ENCODE peak calls at places on chromosome X, in seven cellular contexts. Y is spleen; F is PC-9; S is GM12878; A is cardiac muscle cell; Z is upper lobe of left lung; C is CD8-positive, alpha-beta T cell. I is an unnamed sample. For H3K36me3, the result is how much of the 10 kb centered on the place peaks cover.

GRCh38 chrX:145817299-145817665 is 347 bp upstream of the SLITRK2 start:
- DNase-seq in Y (no peak), S (no peak), A (peak), F (no peak), Z (no peak), C (no peak), I (no peak)

GRCh38 chrX:70219938-70220764 is 14.3 kb upstream of the AWAT1 start:
- DNase-seq in Z (no peak), A (peak), C (no peak), F (peak), Y (no peak), S (no peak), I (peak)

GRCh38 chrX:44675364-44676024 is 132.8 kb upstream of the FUNDC1 start:
- DNase-seq in S (no peak), Y (no peak), A (peak), F (no peak), C (no peak), Z (no peak), I (no peak)

GRCh38 chrX:150693782-150694574 is 782 bp downstream of the MTMR1 start:
- DNase-seq in S (no peak), F (peak), C (peak), Y (peak), A (peak), Z (peak), I (peak)

GRCh38 chrX:49162620-49163019 is at the start of gene MAGIX:
- DNase-seq in S (no peak), F (no peak), C (no peak), Y (peak), Z (no peak), A (no peak), I (no peak)

GRCh38 chrX:72057331-72057730 is 74.4 kb downstream of the RTL5 start:
- DNase-seq in Y (no peak), Z (peak), S (no peak), A (peak), F (no peak), C (no peak), I (no peak)

GRCh38 chrX:140091276-140091886 is 126.1 kb upstream of the CXorf66 start:
- DNase-seq in C (no peak), A (peak), S (no peak), Y (peak), F (no peak), Z (peak), I (no peak)

GRCh38 chrX:41906515-41907165 is 16.7 kb downstream of the CASK start:
- DNase-seq in C (no peak), Z (no peak), F (peak), S (no peak), Y (no peak), A (peak), I (no peak)

GRCh38 chrX:5113128-5113527 is 1115.5 kb downstream of the NLGN4X start:
- DNase-seq in Z (no peak), A (no peak), Y (no peak), F (peak), S (no peak), C (no peak), I (no peak)

GRCh38 chrX:53379747-53380146 is 42.7 kb downstream of the SMC1A start:
- DNase-seq in Y (no peak), F (no peak), S (no peak), A (no peak), Z (no peak), C (no peak), I (no peak)

GRCh38 chrX:106906361-106906760 is 3.2 kb upstream of the RIPPLY1 start:
- DNase-seq in Z (no peak), A (peak), C (no peak), Y (no peak), S (no peak), F (no peak), I (no peak)

GRCh38 chrX:58025979-58026378 is 115.7 kb upstream of the ZXDA start:
- DNase-seq in Z (no peak), C (peak), Y (no peak), S (no peak), F (no peak), A (peak), I (no peak)

GRCh38 chrX:40543661-40544328 is 37.0 kb upstream of the ATP6AP2 start:
- DNase-seq in Z (no peak), Y (no peak), S (peak), C (no peak), A (peak), F (peak), I (no peak)

GRCh38 chrX:41559662-41560061 is 112.5 kb downstream of the NYX start:
- DNase-seq in C (no peak), S (no peak), F (no peak), A (peak), Y (no peak), Z (no peak), I (no peak)

GRCh38 chrX:13938053-13938765 is 91.5 kb downstream of the GEMIN8 start:
- DNase-seq in S (no peak), A (peak), Y (peak), C (no peak), F (no peak), Z (peak), I (peak)

GRCh38 chrX:39957816-39958561 is 139.8 kb downstream of the BCOR start:
- DNase-seq in F (no peak), S (no peak), Z (no peak), Y (no peak), A (no peak), C (no peak), I (no peak)

GRCh38 chrX:109310031-109310430 is 171.9 kb downstream of the GUCY2F start:
- DNase-seq in C (no peak), Y (no peak), A (no peak), S (no peak), Z (no peak), F (no peak), I (no peak)

GRCh38 chrX:2928127-2928582 is 984 bp downstream of the ARSD start:
- DNase-seq in Z (peak), F (no peak), A (peak), C (no peak), Y (peak), S (no peak), I (peak)

GRCh38 chrX:15469613-15470012 is 23.5 kb downstream of the PIR start:
- DNase-seq in A (no peak), S (no peak), Z (no peak), Y (no peak), C (no peak), F (no peak), I (no peak)

GRCh38 chrX:16310326-16310725 is 143.0 kb downstream of the MAGEB17 start:
- DNase-seq in A (no peak), S (no peak), F (no peak), Y (no peak), C (no peak), Z (no peak), I (no peak)

GRCh38 chrX:20620301-20620700 is 353.6 kb upstream of the RPS6KA3 start:
- DNase-seq in S (no peak), F (no peak), Z (no peak), A (no peak), Y (no peak), C (no peak), I (no peak)

GRCh38 chrX:123731987-123732678 is 719 bp downstream of the THOC2 start:
- DNase-seq in Z (no peak), Y (peak), C (no peak), A (peak), F (no peak), S (no peak), I (peak)

GRCh38 chrX:48626401-48627298 is 29.4 kb downstream of the WDR13 start:
- DNase-seq in Z (no peak), A (no peak), Y (no peak), F (no peak), S (no peak), C (no peak), I (no peak)

GRCh38 chrX:96791559-96791958 is 92.1 kb upstream of the RPA4 start:
- DNase-seq in A (peak), Y (no peak), F (no peak), C (no peak), S (no peak), Z (no peak), I (no peak)

GRCh38 chrX:7088968-7089615 is 58.4 kb upstream of the STS start:
- DNase-seq in S (no peak), Z (no peak), A (no peak), C (peak), Y (peak), F (no peak), I (no peak)

GRCh38 chrX:151396042-151396826 is 772 bp upstream of the VMA21 start:
- DNase-seq in Y (no peak), C (peak), F (peak), A (no peak), S (peak), Z (peak), I (peak)

GRCh38 chrX:14837155-14837554 is 35.7 kb downstream of the FANCB start:
- DNase-seq in Z (no peak), C (no peak), A (no peak), S (no peak), Y (no peak), F (no peak), I (no peak)

GRCh38 chrX:129793604-129794191 is 13.9 kb downstream of the SASH3 start:
- DNase-seq in F (no peak), Y (peak), A (no peak), S (no peak), C (no peak), Z (no peak), I (no peak)

GRCh38 chrX:24081661-24082154 is 27.0 kb downstream of the EIF2S3 start:
- DNase-seq in Z (peak), A (peak), S (no peak), C (peak), Y (peak), F (peak), I (peak)

GRCh38 chrX:73849054-73849453 is 286.1 kb downstream of the CHIC1 start:
- DNase-seq in C (no peak), Y (no peak), Z (no peak), A (no peak), F (no peak), S (no peak), I (no peak)
- H3K4me3 ChIP-seq in C (no peak), Y (no peak), Z (no peak), A (no peak), F (no peak), S (peak), I (no peak)

DNA sequence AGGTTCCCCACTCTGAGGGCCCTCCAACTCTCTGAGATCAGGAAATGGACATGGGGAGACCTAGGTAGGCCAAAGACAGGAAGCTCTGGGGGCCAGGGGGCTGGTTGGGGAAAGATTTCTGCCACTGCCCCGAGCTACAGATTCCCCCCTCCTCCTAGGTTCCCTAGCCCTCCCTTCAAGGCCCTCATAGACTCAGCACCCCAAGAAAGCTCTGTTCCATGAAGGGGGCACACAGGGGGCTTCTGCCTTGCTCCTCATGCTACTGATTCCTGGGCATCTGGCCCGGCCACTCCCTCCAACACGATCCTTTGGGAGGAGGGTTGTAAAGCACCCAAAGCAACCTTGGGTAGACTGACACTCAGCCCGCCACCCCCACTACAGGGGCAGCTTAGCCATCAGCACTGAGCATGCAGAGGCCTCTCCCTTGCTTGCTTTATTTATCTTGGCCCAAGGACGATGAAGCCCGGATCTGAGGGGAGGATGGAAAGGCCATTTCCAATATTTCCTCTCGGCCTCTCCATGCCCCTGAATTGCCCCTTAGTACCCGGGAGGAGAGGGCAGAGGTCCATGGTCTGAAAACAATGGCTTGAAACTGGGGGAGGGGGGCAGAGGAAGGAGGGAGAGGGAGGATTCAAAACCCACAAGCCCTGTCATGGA is 146.7 kb downstream of the PJA1 start:
- DNase-seq in A (peak), Y (no peak), S (no peak), F (no peak), C (no peak), Z (no peak), I (no peak)
- H3K36me3 ChIP-seq in A (under half), Y (under half), S (under half), F (under half), C (under half), Z (under half), I (under half)

GRCh38 chrX:81174286-81174685 is 27.4 kb downstream of the HMGN5 start:
- DNase-seq in C (no peak), A (peak), Y (no peak), F (no peak), S (no peak), Z (no peak), I (no peak)
- TF ChIP-seq CTCF in C (no peak), A (peak), Y (no peak), F (peak), S (peak), Z (no peak), I (peak)

DNA sequence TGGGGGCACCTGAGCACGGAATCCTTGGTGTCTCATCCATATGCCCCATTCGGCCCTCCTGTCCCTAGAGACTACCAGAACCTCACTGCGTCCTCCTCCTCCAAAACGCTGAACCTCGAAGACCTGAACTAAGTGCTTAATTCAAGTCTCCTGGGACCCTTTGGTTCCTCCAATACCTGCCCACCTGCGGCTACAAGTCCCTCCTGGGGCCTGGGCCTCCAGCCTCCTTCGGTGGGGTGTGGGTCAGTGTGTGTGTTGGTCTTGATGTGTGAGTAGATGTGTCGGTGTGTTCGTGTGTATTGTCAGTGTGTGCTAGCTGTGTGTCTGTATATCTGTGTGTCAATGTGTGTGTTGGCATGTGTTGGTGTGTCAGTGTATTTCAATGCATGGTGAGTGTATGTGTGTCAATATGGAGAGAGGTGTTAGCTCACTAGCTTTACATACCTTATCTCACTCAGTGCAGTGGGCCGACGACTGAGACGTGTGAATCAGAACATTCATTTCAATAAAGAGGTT is 2.6 kb upstream of the SEPTIN6 start:
- DNase-seq in A (no peak), F (no peak), S (no peak), C (no peak), Z (no peak), Y (no peak), I (no peak)
- H3K4me3 ChIP-seq in A (no peak), F (no peak), S (peak), C (no peak), Z (no peak), Y (no peak), I (no peak)

GRCh38 chrX:153722704-153723350 is 1.4 kb downstream of the BCAP31 start:
- DNase-seq in S (no peak), C (no peak), Y (peak), Z (peak), F (peak), A (no peak), I (no peak)

GRCh38 chrX:153723351-153724251 is 586 bp downstream of the BCAP31 start:
- DNase-seq in F (peak), Y (peak), C (peak), S (no peak), A (peak), Z (peak), I (no peak)

GRCh38 chrX:153719238-153719637 is 4.9 kb downstream of the BCAP31 start:
- DNase-seq in A (no peak), C (no peak), F (no peak), S (no peak), Z (peak), Y (no peak), I (no peak)

GRCh38 chrX:153717445-153717844 is 6.7 kb downstream of the BCAP31 start:
- DNase-seq in F (no peak), Y (no peak), Z (no peak), S (no peak), A (no peak), C (no peak), I (no peak)

GRCh38 chrX:153719701-153720100 is 4.5 kb downstream of the BCAP31 start:
- DNase-seq in A (no peak), F (no peak), Z (no peak), C (no peak), S (no peak), Y (no peak), I (no peak)
- H3K36me3 ChIP-seq in A (under half), F (under half), Z (half or more), C (under half), S (under half), Y (under half), I (under half)

GRCh38 chrX:37437160-37437559 is 88.0 kb downstream of the PRRG1 start:
- DNase-seq in Y (no peak), A (no peak), C (no peak), S (no peak), F (no peak), Z (no peak), I (no peak)

DNA sequence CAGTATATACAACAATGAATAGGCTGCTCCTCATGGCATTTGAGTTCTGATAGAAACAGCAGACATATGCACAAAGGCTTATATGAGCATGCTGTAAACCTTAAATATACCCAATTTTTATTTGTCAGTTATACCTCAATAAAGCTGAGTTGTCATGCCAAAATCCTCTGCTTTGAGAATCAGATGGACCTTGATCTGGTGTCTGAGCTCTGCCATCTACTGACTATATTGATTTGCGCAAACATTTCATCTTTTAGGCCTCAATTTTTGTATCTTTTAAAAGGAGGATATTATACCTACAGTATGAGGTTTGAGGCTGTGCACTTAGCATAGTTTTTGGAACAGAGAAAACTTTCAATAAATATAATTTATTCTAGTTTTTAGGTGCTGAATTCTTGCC is 85.2 kb downstream of the PRRG1 start:
- DNase-seq in Z (no peak), Y (no peak), F (no peak), A (no peak), C (no peak), S (no peak), I (no peak)
- TF ChIP-seq CTCF in Z (no peak), Y (no peak), F (no peak), A (no peak), C (no peak), S (no peak), I (no peak)

GRCh38 chrX:622104-622503 is 8.5 kb upstream of the SHOX start:
- DNase-seq in A (no peak), Z (no peak), S (no peak), C (no peak), F (no peak), Y (no peak), I (no peak)

GRCh38 chrX:626745-627509 is 3.7 kb upstream of the SHOX start:
- DNase-seq in A (no peak), F (no peak), S (no peak), Y (peak), C (no peak), Z (no peak), I (no peak)

GRCh38 chrX:625137-625691 is 5.4 kb upstream of the SHOX start:
- DNase-seq in Y (no peak), C (no peak), S (no peak), Z (no peak), F (no peak), A (no peak), I (no peak)

GRCh38 chrX:623268-623598 is 7.4 kb upstream of the SHOX start:
- DNase-seq in Z (no peak), S (no peak), F (no peak), A (no peak), Y (no peak), C (no peak), I (no peak)

DNA sequence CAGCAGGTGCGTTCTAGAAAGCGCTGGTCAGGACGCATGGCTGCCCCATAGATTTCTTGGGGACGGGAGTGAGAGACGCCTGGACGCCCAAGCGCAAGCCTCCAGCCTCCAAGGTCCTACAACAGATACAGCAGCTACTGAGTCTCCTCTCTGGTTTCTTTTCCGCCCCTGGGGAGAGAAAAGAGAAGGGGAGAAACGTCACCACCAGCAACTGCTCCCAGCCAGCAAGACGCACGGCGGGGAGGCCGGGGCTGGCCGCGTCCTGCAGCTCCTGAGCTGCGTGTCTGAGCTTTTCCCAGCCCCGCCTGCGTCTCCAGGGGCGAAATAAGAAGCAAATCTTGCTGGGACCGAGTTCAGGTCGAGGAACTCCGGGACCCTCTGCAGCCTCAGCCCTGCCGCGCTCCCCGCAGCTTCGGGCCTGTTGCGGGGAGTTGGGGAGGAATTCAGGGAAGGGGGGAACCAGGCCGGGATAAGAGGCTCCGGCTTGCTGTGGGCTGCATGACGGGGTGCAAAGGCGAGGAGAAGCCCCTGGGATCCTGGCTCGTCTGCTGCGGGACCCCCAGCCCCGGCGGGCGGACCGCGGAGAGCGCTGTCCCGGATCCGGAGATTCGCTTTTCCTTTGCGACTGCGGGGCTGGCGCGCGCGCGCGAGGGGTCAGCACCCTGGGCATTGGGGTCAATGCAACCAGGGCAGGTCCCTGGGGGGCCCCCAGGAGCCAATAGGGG is 6.8 kb upstream of the SHOX start:
- DNase-seq in Y (peak), A (no peak), S (no peak), F (no peak), Z (no peak), C (no peak), I (no peak)
- H3K4me3 ChIP-seq in Y (no peak), A (no peak), S (no peak), F (no peak), Z (no peak), C (no peak), I (peak)

DNA sequence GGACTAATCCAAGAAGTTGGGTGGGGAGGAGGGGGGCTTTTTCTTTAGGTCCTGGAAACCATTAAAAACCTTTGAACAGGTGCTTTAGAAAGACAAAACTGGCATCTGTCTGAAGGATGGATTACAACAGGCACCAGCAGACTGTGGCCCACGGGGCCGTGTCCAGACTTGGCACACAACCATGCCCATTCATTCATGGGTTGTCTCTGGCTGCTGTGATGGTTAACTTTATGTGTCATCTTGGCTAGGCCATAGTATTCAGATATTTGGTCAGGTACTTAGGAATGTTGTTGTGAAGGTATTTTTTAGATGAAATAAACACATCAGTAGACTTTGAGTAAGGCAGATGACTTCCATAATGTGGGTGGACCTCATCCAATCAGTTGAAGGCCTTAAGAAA is 45.5 kb downstream of the TBL1X start:
- DNase-seq in S (no peak), Z (no peak), A (no peak), C (no peak), F (no peak), Y (no peak), I (no peak)
- H3K36me3 ChIP-seq in S (under half), Z (under half), A (under half), C (under half), F (under half), Y (under half), I (under half)

I was measured in tibial artery.